ENCODE peak calls at places on chromosomes 1 and 21, in five cellular contexts. One of them, this sample, is unnamed.

GRCh38 chr1:27520651-27521050 is 30.7 kb upstream of the WASF2 start:
- DNase-seq in LHCN-M2: peak; percentile 82
- DNase-seq in IMR-90: no peak
- DNase-seq in iris pigment epithelial cell: no peak
- DNase-seq in EL: no peak
- DNase-seq in this sample: no peak

GRCh38 chr1:41323243-41323642 is 38.0 kb upstream of the FOXO6 start:
- DNase-seq in LHCN-M2: no peak
- DNase-seq in IMR-90: no peak
- DNase-seq in iris pigment epithelial cell: no peak
- DNase-seq in EL: no peak
- DNase-seq in this sample: no peak

GRCh38 chr1:1630965-1631792 is 794 bp upstream of the MMP23B start:
- DNase-seq in LHCN-M2: no peak
- DNase-seq in IMR-90: no peak
- DNase-seq in iris pigment epithelial cell: no peak
- DNase-seq in EL: no peak
- DNase-seq in this sample: peak; percentile 95

GRCh38 chr1:237492359-237492758 is 398.4 kb downstream of the ZP4 start:
- DNase-seq in LHCN-M2: no peak
- DNase-seq in IMR-90: no peak
- DNase-seq in iris pigment epithelial cell: no peak
- DNase-seq in EL: no peak
- DNase-seq in this sample: no peak

GRCh38 chr1:171636141-171636540 is 14.1 kb downstream of the MYOCOS start:
- DNase-seq in LHCN-M2: no peak
- DNase-seq in IMR-90: no peak
- DNase-seq in iris pigment epithelial cell: peak; percentile 9
- DNase-seq in EL: peak; percentile 2
- DNase-seq in this sample: no peak

GRCh38 chr21:16634522-16634914 is 878.3 kb upstream of the CXADR start:
- DNase-seq in LHCN-M2: no peak
- DNase-seq in IMR-90: no peak
- DNase-seq in iris pigment epithelial cell: no peak
- DNase-seq in EL: no peak
- DNase-seq in this sample: no peak

GRCh38 chr1:42146916-42147320 is 6.3 kb upstream of the GUCA2B start:
- DNase-seq in LHCN-M2: peak; percentile 36
- DNase-seq in IMR-90: peak; percentile 45
- DNase-seq in iris pigment epithelial cell: peak; percentile 45
- DNase-seq in EL: peak; percentile 53
- DNase-seq in this sample: peak; percentile 82

GRCh38 chr1:230288641-230289349 is 137.3 kb downstream of the PGBD5 start:
- DNase-seq in LHCN-M2: peak; percentile 45
- DNase-seq in IMR-90: peak; percentile 12
- DNase-seq in iris pigment epithelial cell: peak; percentile 29
- DNase-seq in EL: peak; percentile 22
- DNase-seq in this sample: peak; percentile 54

This sample was measured in upper lobe of left lung.